ENCODE peak calls at places on chromosomes 2 and 18, in seven cellular contexts. D, G, Q, R, I, B and O are unnamed samples.
A peak's percentile ranks its signal among the peaks of the same experiment; 100 is the strongest.

GRCh38 chr2:181250691-181251090 is 206.5 kb upstream of the ITGA4 start:
- DNase-seq in D (no peak), G (no peak), Q (no peak), R (no peak), I (no peak), B (no peak), O (no peak)

GRCh38 chr2:150989969-150990368 is 271.7 kb downstream of the RBM43 start:
- DNase-seq in D (no peak), G (no peak), Q (no peak), R (no peak), I (no peak), B (no peak), O (no peak)

GRCh38 chr2:9990735-9991134 is 39.2 kb downstream of the GRHL1 start:
- DNase-seq in D (no peak), G (peak; percentile 32), Q (no peak), R (no peak), I (no peak), B (no peak), O (no peak)

GRCh38 chr2:212712991-212713390 is 174.4 kb upstream of the ERBB4 start:
- DNase-seq in D (no peak), G (no peak), Q (no peak), R (no peak), I (no peak), B (no peak), O (no peak)

GRCh38 chr2:226334981-226335720 is 464.5 kb downstream of the IRS1 start:
- DNase-seq in D (no peak), G (no peak), Q (no peak), R (no peak), I (no peak), B (no peak), O (no peak)

GRCh38 chr2:239679755-239680154 is 278.9 kb upstream of the HDAC4 start:
- DNase-seq in D (no peak), G (no peak), Q (no peak), R (no peak), I (no peak), B (no peak), O (no peak)

GRCh38 chr2:41061371-41061770 is 609.5 kb upstream of the SLC8A1 start:
- DNase-seq in D (no peak), G (no peak), Q (no peak), R (no peak), I (no peak), B (no peak), O (no peak)

GRCh38 chr2:20186078-20186854 is 38.7 kb downstream of the SDC1 start:
- DNase-seq in D (no peak), G (peak; percentile 56), Q (no peak), R (no peak), I (no peak), B (no peak), O (no peak)

GRCh38 chr18:40283560-40283959 is 1671.5 kb upstream of the PIK3C3 start:
- DNase-seq in D (no peak), G (no peak), Q (no peak), R (no peak), I (no peak), B (no peak), O (no peak)

GRCh38 chr18:6776193-6776592 is 46.7 kb downstream of the ARHGAP28 start:
- DNase-seq in D (no peak), G (no peak), Q (no peak), R (no peak), I (no peak), B (no peak), O (no peak)

GRCh38 chr2:24435391-24436316 is 55.4 kb upstream of the NCOA1 start:
- DNase-seq in D (no peak), G (peak; percentile 72), Q (no peak), R (no peak), I (no peak), B (no peak), O (no peak)

GRCh38 chr2:156098506-156098905 is 234.0 kb downstream of the NR4A2 start:
- DNase-seq in D (no peak), G (no peak), Q (no peak), R (no peak), I (no peak), B (no peak), O (no peak)

GRCh38 chr18:45625596-45625995 is 10.3 kb downstream of the SLC14A2 start:
- DNase-seq in D (no peak), G (no peak), Q (no peak), R (no peak), I (no peak), B (no peak), O (no peak)

GRCh38 chr18:21064347-21064746 is 47.3 kb downstream of the ROCK1 start:
- DNase-seq in D (no peak), G (no peak), Q (no peak), R (no peak), I (no peak), B (no peak), O (no peak)

GRCh38 chr2:146844226-146844990 is 1000.4 kb upstream of the ACVR2A start:
- DNase-seq in D (no peak), G (no peak), Q (no peak), R (no peak), I (no peak), B (no peak), O (no peak)

GRCh38 chr2:197108758-197109157 is 182.3 kb upstream of the PGAP1 start:
- DNase-seq in D (no peak), G (peak; percentile 59), Q (peak; percentile 60), R (no peak), I (no peak), B (no peak), O (no peak)